ENCODE peak calls at places on chromosome 9, in eight cellular contexts. J is stomach, A is neural progenitor cell, C is right atrium auricular region, Q is tibial artery, W is lower lobe of right lung, R is OCI-LY7, K is epithelial cell of esophagus. V is an unnamed sample.

GRCh38 chr9:124038790-124039633 is 27.4 kb downstream of the LHX2 start:
- DNase-seq in J (no peak), A (no peak), C (no peak), Q (no peak), W (no peak), R (no peak), K (no peak), V (no peak)

GRCh38 chr9:128077847-128078503 is 9.9 kb downstream of the SLC25A25 start:
- DNase-seq in J (no peak), A (no peak), C (no peak), Q (no peak), W (no peak), R (no peak), K (no peak), V (no peak)

GRCh38 chr9:137788561-137789294 is 88.9 kb upstream of the CACNA1B start:
- DNase-seq in J (peak; percentile 72), A (no peak), C (no peak), Q (no peak), W (no peak), R (no peak), K (no peak), V (no peak)

GRCh38 chr9:12697719-12698118 is 4.5 kb downstream of the TYRP1 start:
- DNase-seq in J (no peak), A (no peak), C (no peak), Q (no peak), W (no peak), R (no peak), K (peak; percentile 22), V (no peak)

GRCh38 chr9:95465115-95465514 is 51.7 kb downstream of the PTCH1 start:
- DNase-seq in J (no peak), A (no peak), C (no peak), Q (no peak), W (no peak), R (no peak), K (no peak), V (no peak)

GRCh38 chr9:19522558-19522957 is 113.7 kb downstream of the ACER2 start:
- DNase-seq in J (no peak), A (no peak), C (no peak), Q (no peak), W (no peak), R (no peak), K (no peak), V (no peak)

GRCh38 chr9:33263936-33264472 is 504 bp downstream of the BAG1 start:
- DNase-seq in J (peak; percentile 50), A (no peak), C (peak; percentile 75), Q (peak; percentile 80), W (peak; percentile 78), R (peak; percentile 73), K (peak; percentile 15), V (peak; percentile 25)

GRCh38 chr9:26077860-26078259 is 399.6 kb upstream of the TUSC1 start:
- DNase-seq in J (no peak), A (peak; percentile 38), C (no peak), Q (no peak), W (peak; percentile 24), R (no peak), K (no peak), V (no peak)

GRCh38 chr9:34145165-34145564 is 18.7 kb upstream of the DCAF12 start:
- DNase-seq in J (no peak), A (no peak), C (no peak), Q (no peak), W (no peak), R (no peak), K (no peak), V (peak; percentile 16)

GRCh38 chr9:82673201-82673600 is 389.7 kb downstream of the RASEF start:
- DNase-seq in J (no peak), A (no peak), C (no peak), Q (no peak), W (no peak), R (no peak), K (peak; percentile 71), V (no peak)

GRCh38 chr9:74570879-74571512 is 73.9 kb downstream of the RORB start:
- DNase-seq in J (no peak), A (peak; percentile 21), C (no peak), Q (no peak), W (no peak), R (peak; percentile 29), K (peak; percentile 50), V (peak; percentile 56)

GRCh38 chr9:129145316-129145715 is 32.7 kb downstream of the IER5L start:
- DNase-seq in J (no peak), A (no peak), C (no peak), Q (no peak), W (no peak), R (no peak), K (no peak), V (peak; percentile 65)

GRCh38 chr9:19799784-19800183 is 10.9 kb upstream of the SLC24A2 start:
- DNase-seq in J (no peak), A (peak; percentile 77), C (no peak), Q (no peak), W (no peak), R (no peak), K (no peak), V (no peak)

GRCh38 chr9:35407846-35408245 is 82.1 kb upstream of the RUSC2 start:
- DNase-seq in J (no peak), A (no peak), C (no peak), Q (no peak), W (no peak), R (no peak), K (no peak), V (no peak)

GRCh38 chr9:35401011-35401410 is 88.9 kb upstream of the RUSC2 start:
- DNase-seq in J (no peak), A (no peak), C (no peak), Q (no peak), W (no peak), R (no peak), K (no peak), V (no peak)

DNA sequence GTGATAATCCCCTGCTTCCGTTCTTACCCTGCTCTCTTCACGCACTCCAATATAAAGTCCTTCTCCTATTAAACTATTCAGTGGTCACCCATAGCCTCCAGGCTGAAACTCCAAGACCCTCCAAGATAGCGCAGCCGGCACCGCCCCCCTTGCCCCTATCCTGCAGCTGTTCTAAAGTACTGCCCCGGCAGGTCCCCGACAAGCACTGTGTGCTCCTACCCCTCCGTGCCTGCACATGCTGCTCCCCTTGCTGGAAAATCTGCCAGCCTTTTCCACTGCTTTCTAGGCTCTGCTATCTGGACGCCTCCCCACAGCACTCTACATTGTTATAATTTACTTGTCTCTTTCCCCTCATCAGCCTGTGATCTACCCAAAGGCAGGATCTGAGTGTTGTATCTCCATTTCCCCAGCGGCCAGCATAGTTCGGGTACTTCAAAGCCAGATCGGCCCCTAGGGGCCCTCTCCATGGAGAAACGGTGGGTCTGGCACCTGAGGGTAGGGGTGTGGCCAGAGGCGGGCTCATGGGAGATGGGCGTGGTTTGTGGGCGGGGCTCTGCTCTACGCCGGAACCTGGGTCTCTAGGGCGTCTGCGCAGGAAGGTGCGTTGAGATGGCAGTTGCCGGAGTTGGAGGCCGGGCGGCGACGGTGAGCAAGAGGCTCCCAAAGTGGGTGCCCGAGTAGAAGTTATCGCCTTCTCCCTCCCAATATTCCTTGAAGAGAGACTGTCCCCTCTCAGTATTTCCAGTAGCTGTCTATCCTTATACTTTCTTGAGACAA is 83.5 kb upstream of the RUSC2 start:
- DNase-seq in J (peak; percentile 73), A (peak; percentile 93), C (no peak), Q (no peak), W (peak; percentile 73), R (no peak), K (peak; percentile 69), V (no peak)
- H3K4me3 ChIP-seq in J (no peak overlapping the region), A (peak overlapping the region; percentile 43), C (peak overlapping the region; percentile 22), Q (no peak overlapping the region), W (peak overlapping the region; percentile 19), R (no peak overlapping the region), K (peak overlapping the region; percentile 27), V (no peak overlapping the region)

DNA sequence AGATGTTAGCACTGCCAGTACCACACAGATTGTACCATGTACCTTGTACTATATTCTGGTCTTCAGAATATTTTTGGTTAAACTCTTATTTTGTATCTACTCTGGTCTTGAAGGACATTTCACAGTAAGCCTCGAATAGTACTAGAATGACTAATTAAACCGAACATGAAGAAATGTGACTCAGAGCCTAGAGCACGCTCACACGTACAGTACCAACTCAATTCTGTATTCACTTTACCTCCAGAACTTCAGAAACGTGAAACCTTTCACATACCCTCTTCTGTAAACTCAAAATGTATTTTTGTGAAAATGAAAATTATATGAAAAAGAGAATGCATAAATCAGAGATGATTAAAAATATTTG is 112.8 kb downstream of the MVB12B start:
- DNase-seq in J (no peak), A (no peak), C (no peak), Q (no peak), W (no peak), R (no peak), K (peak; percentile 75), V (peak; percentile 69)
- TF ChIP-seq CTCF in J (no peak), A (no peak), C (no peak), Q (no peak), W (no peak), R (no peak), K (no peak), V (no peak)

GRCh38 chr9:86318187-86318586 is 35.8 kb upstream of the ISCA1 start:
- DNase-seq in J (no peak), A (no peak), C (no peak), Q (no peak), W (no peak), R (no peak), K (no peak), V (no peak)
- H3K4me3 ChIP-seq in J (no peak overlapping the region), A (no peak overlapping the region), C (no peak overlapping the region), Q (no peak overlapping the region), W (no peak overlapping the region), R (no peak overlapping the region), K (no peak overlapping the region), V (no peak overlapping the region)

GRCh38 chr9:122832194-122832593 is 3.8 kb upstream of the PDCL start:
- DNase-seq in J (no peak), A (no peak), C (no peak), Q (no peak), W (no peak), R (no peak), K (no peak), V (no peak)

GRCh38 chr9:122837266-122837850 is 9.0 kb upstream of the PDCL start:
- DNase-seq in J (no peak), A (no peak), C (no peak), Q (no peak), W (no peak), R (no peak), K (no peak), V (no peak)

GRCh38 chr9:122835313-122835731 is 6.9 kb upstream of the PDCL start:
- DNase-seq in J (no peak), A (peak; percentile 63), C (no peak), Q (no peak), W (no peak), R (peak; percentile 47), K (no peak), V (no peak)
- TF ChIP-seq CTCF in J (no peak), A (peak; percentile 45), C (no peak), Q (no peak), W (no peak), R (peak; percentile 76), K (no peak), V (peak; percentile 2)

GRCh38 chr9:109499061-109499630 is 1.0 kb upstream of the PTPN3 start:
- DNase-seq in J (no peak), A (no peak), C (no peak), Q (no peak), W (no peak), R (no peak), K (no peak), V (no peak)
- H3K4me3 ChIP-seq in J (peak overlapping the region; percentile 41), A (peak overlapping the region; percentile 44), C (peak overlapping the region; percentile 52), Q (peak overlapping the region; percentile 64), W (peak overlapping the region; percentile 51), R (no peak overlapping the region), K (peak overlapping the region; percentile 39), V (peak overlapping the region; percentile 30)

V was measured in fibroblast of mammary gland.